ENCODE peak calls at places on chromosomes 1 and 21, in seven cellular contexts. J, D, C, K, H, W and M are unnamed samples.

GRCh38 chr21:34072145-34073031 is 990 bp upstream of the MRPS6 start:
- DNase-seq in J (peak), D (peak), C (no peak), K (peak), H (peak), W (no peak), M (no peak)

GRCh38 chr1:206609229-206609991 is 2.9 kb downstream of the EIF2D start:
- DNase-seq in J (no peak), D (no peak), C (no peak), K (no peak), H (no peak), W (no peak), M (no peak)

GRCh38 chr1:44585315-44585920 is 88.9 kb downstream of the TMEM53 start:
- DNase-seq in J (no peak), D (no peak), C (no peak), K (no peak), H (no peak), W (no peak), M (no peak)

GRCh38 chr1:52268372-52268771 is 97.6 kb downstream of the CC2D1B start:
- DNase-seq in J (peak), D (no peak), C (no peak), K (no peak), H (peak), W (no peak), M (no peak)

GRCh38 chr1:113788802-113789201 is 23.5 kb downstream of the RSBN1 start:
- DNase-seq in J (no peak), D (no peak), C (no peak), K (no peak), H (no peak), W (no peak), M (no peak)

GRCh38 chr1:230681599-230681998 is 32.3 kb downstream of the AGT start:
- DNase-seq in J (peak), D (no peak), C (peak), K (no peak), H (peak), W (peak), M (peak)

GRCh38 chr21:14995695-14996490 is 68.9 kb downstream of the NRIP1 start:
- DNase-seq in J (no peak), D (no peak), C (no peak), K (no peak), H (peak), W (no peak), M (no peak)

GRCh38 chr1:160168016-160168415 is 16.6 kb downstream of the ATP1A4 start:
- DNase-seq in J (no peak), D (no peak), C (no peak), K (no peak), H (no peak), W (no peak), M (no peak)

GRCh38 chr1:91891486-91891885 is 5.5 kb upstream of the TGFBR3 start:
- DNase-seq in J (peak), D (no peak), C (no peak), K (no peak), H (peak), W (no peak), M (no peak)

GRCh38 chr21:25709684-25710265 is 24.9 kb downstream of the ATP5PF start:
- DNase-seq in J (no peak), D (no peak), C (no peak), K (no peak), H (no peak), W (no peak), M (no peak)

GRCh38 chr1:148379170-148379500 is 104.0 kb downstream of the PPIAL4G start:
- DNase-seq in J (no peak), D (no peak), C (no peak), K (no peak), H (no peak), W (no peak), M (no peak)

GRCh38 chr1:22039594-22040347 is 12.7 kb upstream of the CDC42 start:
- DNase-seq in J (peak), D (peak), C (no peak), K (peak), H (peak), W (peak), M (peak)

GRCh38 chr1:243415663-243416365 is 160.0 kb downstream of the SDCCAG8 start:
- DNase-seq in J (no peak), D (no peak), C (no peak), K (no peak), H (no peak), W (no peak), M (no peak)

GRCh38 chr1:84135341-84135740 is 8.7 kb upstream of the PRKACB start:
- DNase-seq in J (no peak), D (no peak), C (no peak), K (no peak), H (no peak), W (no peak), M (no peak)

GRCh38 chr1:150606743-150607142 is 22.7 kb downstream of the ENSA start:
- DNase-seq in J (no peak), D (no peak), C (no peak), K (no peak), H (no peak), W (no peak), M (no peak)

GRCh38 chr1:183490932-183491331 is 18.6 kb downstream of the SMG7 start:
- DNase-seq in J (no peak), D (no peak), C (no peak), K (no peak), H (no peak), W (no peak), M (no peak)

GRCh38 chr1:200724064-200724463 is 14.6 kb upstream of the CAMSAP2 start:
- DNase-seq in J (no peak), D (no peak), C (no peak), K (no peak), H (no peak), W (no peak), M (no peak)

GRCh38 chr1:113871597-113872113 is at the start of gene PTPN22:
- DNase-seq in J (peak), D (peak), C (peak), K (peak), H (peak), W (no peak), M (no peak)

GRCh38 chr1:9020325-9020724 is 5.9 kb downstream of the SLC2A7 start:
- DNase-seq in J (no peak), D (no peak), C (no peak), K (no peak), H (no peak), W (no peak), M (no peak)

GRCh38 chr1:173489149-173489600 is 12.0 kb downstream of the PRDX6 start:
- DNase-seq in J (no peak), D (no peak), C (no peak), K (no peak), H (peak), W (no peak), M (no peak)

GRCh38 chr1:220905650-220906560 is 26.7 kb downstream of the HLX start:
- DNase-seq in J (no peak), D (no peak), C (no peak), K (no peak), H (peak), W (no peak), M (no peak)

GRCh38 chr1:150563340-150564038 is 14.3 kb downstream of the ADAMTSL4 start:
- DNase-seq in J (no peak), D (no peak), C (no peak), K (peak), H (peak), W (peak), M (peak)

GRCh38 chr1:118481091-118481490 is 296.1 kb upstream of the SPAG17 start:
- DNase-seq in J (no peak), D (no peak), C (no peak), K (no peak), H (no peak), W (no peak), M (no peak)

GRCh38 chr1:157519451-157519850 is 32.9 kb downstream of the FCRL5 start:
- DNase-seq in J (no peak), D (no peak), C (no peak), K (no peak), H (no peak), W (no peak), M (no peak)